ENCODE peak calls at places on chromosomes 11 and 22, in seven cellular contexts. A is stomach, V is psoas muscle, M is SJCRH30, H is fibroblast of lung, J is spleen, D is neural progenitor cell. K is an unnamed sample.

GRCh38 chr11:62500066-62501035 is 46.3 kb downstream of the AHNAK start:
- DNase-seq in A (no peak), D (no peak), H (no peak), J (no peak), M (no peak), V (no peak), K (no peak)

GRCh38 chr22:24363243-24363642 is 64.2 kb upstream of the ADORA2A start:
- DNase-seq in M (no peak), A (no peak), V (no peak), H (no peak), D (no peak), J (no peak), K (no peak)

GRCh38 chr11:116173506-116173905 is 599.3 kb downstream of the BUD13 start:
- DNase-seq in H (no peak), M (no peak), A (no peak), D (no peak), J (no peak), V (no peak), K (no peak)

GRCh38 chr22:25156736-25157135 is 42.9 kb upstream of the CRYBB3 start:
- DNase-seq in H (no peak), J (no peak), A (no peak), V (no peak), M (no peak), D (no peak), K (no peak)

GRCh38 chr22:29083576-29084566 is 11.0 kb downstream of the KREMEN1 start:
- DNase-seq in A (no peak), M (peak; percentile 23), J (peak; percentile 78), V (no peak), H (no peak), D (no peak), K (no peak)

GRCh38 chr11:115199501-115199900 is 304.7 kb downstream of the CADM1 start:
- DNase-seq in A (no peak), V (no peak), H (no peak), M (no peak), J (no peak), D (no peak), K (no peak)

GRCh38 chr11:115008774-115009173 is 330.4 kb downstream of the NXPE2 start:
- DNase-seq in M (no peak), H (no peak), J (no peak), V (no peak), D (no peak), A (no peak), K (no peak)

GRCh38 chr22:17578129-17578754 is 14.9 kb downstream of the SLC25A18 start:
- DNase-seq in V (peak; percentile 69), A (peak; percentile 77), H (peak; percentile 65), J (no peak), M (peak; percentile 84), D (no peak), K (peak; percentile 84)

GRCh38 chr22:50699001-50699753 is 26.6 kb downstream of the SHANK3 start:
- DNase-seq in J (peak; percentile 62), M (no peak), A (no peak), D (no peak), V (no peak), H (no peak), K (no peak)

GRCh38 chr11:92461478-92461877 is 236.9 kb downstream of the FAT3 start:
- DNase-seq in M (no peak), V (no peak), D (no peak), H (no peak), J (no peak), A (no peak), K (no peak)

GRCh38 chr22:39209756-39210155 is 35.0 kb downstream of the PDGFB start:
- DNase-seq in A (no peak), J (peak; percentile 41), M (no peak), D (no peak), V (no peak), H (no peak), K (no peak)

GRCh38 chr22:48071305-48071704 is 1308.9 kb downstream of the TBC1D22A start:
- DNase-seq in M (no peak), J (no peak), V (no peak), H (no peak), A (no peak), D (no peak), K (no peak)
- H3K4me3 ChIP-seq in M (no peak overlapping the region), J (no peak overlapping the region), V (no peak overlapping the region), H (no peak overlapping the region), A (no peak overlapping the region), D (no peak overlapping the region), K (no peak overlapping the region)

GRCh38 chr11:94815705-94816344 is 47.7 kb downstream of the AMOTL1 start:
- DNase-seq in J (no peak), H (no peak), V (no peak), A (no peak), D (peak; percentile 57), M (peak; percentile 50), K (no peak)
- H3K4me1 ChIP-seq in J (no peaks in the 10 kb centered on the region), H (peaks cover 9% of the 10 kb centered on the region), V (peaks cover 25% of the 10 kb centered on the region), A (no peaks in the 10 kb centered on the region), D (no peaks in the 10 kb centered on the region), M (peaks cover 36% of the 10 kb centered on the region), K (peaks cover 14% of the 10 kb centered on the region)

GRCh38 chr22:37896181-37896592 is 9.9 kb upstream of the MICALL1 start:
- DNase-seq in M (no peak), D (no peak), A (peak; percentile 42), H (no peak), V (no peak), J (peak; percentile 81), K (no peak)
- H3K27ac ChIP-seq in M (no peak overlapping the region), D (peak overlapping the region; percentile 69), A (peak overlapping the region; percentile 92), H (no peak overlapping the region), V (no peak overlapping the region), J (peak overlapping the region; percentile 71), K (no peak overlapping the region)

GRCh38 chr11:122176651-122177050 is 60.6 kb upstream of the BLID start:
- DNase-seq in J (no peak), A (no peak), H (no peak), D (no peak), V (no peak), M (no peak), K (no peak)
- H3K4me3 ChIP-seq in J (no peak overlapping the region), A (no peak overlapping the region), H (peak overlapping the region; percentile 96), D (no peak overlapping the region), V (no peak overlapping the region), M (no peak overlapping the region), K (no peak overlapping the region)